ENCODE peak calls at places on chromosome 15, in seven cellular contexts. Y, N, H, K, A, J and X are unnamed samples.

GRCh38 chr15:31077181-31077580 is 24.3 kb downstream of the TRPM1 start:
- DNase-seq in Y (no peak), N (no peak), H (no peak), K (no peak), A (no peak), J (no peak), X (no peak)

GRCh38 chr15:100941536-100941935 is 22.4 kb downstream of the LRRK1 start:
- DNase-seq in Y (no peak), N (no peak), H (peak; percentile 72), K (no peak), A (no peak), J (no peak), X (no peak)

GRCh38 chr15:83871808-83872559 is 218.1 kb downstream of the ADAMTSL3 start:
- DNase-seq in Y (no peak), N (no peak), H (peak; percentile 33), K (no peak), A (peak; percentile 63), J (no peak), X (no peak)

GRCh38 chr15:38758001-38758400 is 193.4 kb upstream of the RASGRP1 start:
- DNase-seq in Y (no peak), N (peak; percentile 1), H (no peak), K (no peak), A (peak; percentile 85), J (no peak), X (no peak)

GRCh38 chr15:25416693-25417092 is 22.1 kb downstream of the UBE3A start:
- DNase-seq in Y (no peak), N (no peak), H (no peak), K (no peak), A (no peak), J (no peak), X (no peak)

GRCh38 chr15:76904461-76905012 is 603 bp downstream of the SCAPER start:
- DNase-seq in Y (peak; percentile 13), N (no peak), H (peak; percentile 27), K (no peak), A (peak; percentile 31), J (peak; percentile 3), X (no peak)

GRCh38 chr15:25739687-25740121 is 123.4 kb downstream of the ATP10A start:
- DNase-seq in Y (no peak), N (no peak), H (no peak), K (peak; percentile 33), A (no peak), J (no peak), X (peak; percentile 58)

GRCh38 chr15:85289677-85290365 is 90.6 kb upstream of the AKAP13 start:
- DNase-seq in Y (no peak), N (no peak), H (peak; percentile 41), K (peak; percentile 57), A (peak; percentile 75), J (no peak), X (peak; percentile 49)

GRCh38 chr15:61623746-61624145 is 394.6 kb upstream of the RORA start:
- DNase-seq in Y (no peak), N (no peak), H (no peak), K (no peak), A (no peak), J (no peak), X (no peak)

GRCh38 chr15:47301481-47301880 is 415.8 kb upstream of the SEMA6D start:
- DNase-seq in Y (no peak), N (no peak), H (no peak), K (peak; percentile 2), A (no peak), J (no peak), X (no peak)